ENCODE peak calls at places on chromosomes 6 and 20, in ten cellular contexts. V, Z, H, K, N, R, G, F, A and I are unnamed samples. For H3K4me1, the result is how much of the 10 kb centered on the place peaks cover.

GRCh38 chr20:46179811-46180326 is 61.8 kb downstream of the CD40 start:
- DNase-seq in F (no peak), Z (no peak), G (no peak), K (no peak), R (no peak), V (no peak), N (no peak), H (no peak), A (no peak), I (no peak)

GRCh38 chr6:62345962-62346689 is 60.1 kb upstream of the KHDRBS2 start:
- DNase-seq in K (no peak), A (no peak), V (no peak), H (no peak), F (no peak), R (no peak), Z (no peak), N (no peak), G (no peak), I (no peak)

GRCh38 chr6:157558487-157559200 is 177.7 kb downstream of the ZDHHC14 start:
- DNase-seq in Z (no peak), N (no peak), A (no peak), G (no peak), F (no peak), H (no peak), V (no peak), K (no peak), R (no peak), I (no peak)

GRCh38 chr20:32201296-32201976 is 6.1 kb downstream of the PLAGL2 start:
- DNase-seq in N (no peak), R (no peak), Z (no peak), H (no peak), A (no peak), F (no peak), K (no peak), V (no peak), G (no peak), I (no peak)

GRCh38 chr6:142518126-142518525 is 216.3 kb downstream of the ADGRG6 start:
- DNase-seq in A (no peak), H (no peak), G (no peak), V (no peak), N (no peak), R (no peak), K (no peak), F (no peak), Z (no peak), I (peak)

GRCh38 chr20:10322073-10323012 is 103.7 kb downstream of the SNAP25 start:
- DNase-seq in K (no peak), N (no peak), A (no peak), F (no peak), Z (no peak), H (no peak), R (no peak), G (no peak), V (no peak), I (no peak)

GRCh38 chr6:14337157-14337556 is 219.6 kb downstream of the CD83 start:
- DNase-seq in N (no peak), G (no peak), V (no peak), R (no peak), A (no peak), F (no peak), K (no peak), Z (peak), H (no peak), I (no peak)

GRCh38 chr6:5517781-5518180 is 256.5 kb downstream of the FARS2 start:
- DNase-seq in G (no peak), H (no peak), V (no peak), Z (no peak), K (no peak), F (peak), R (no peak), N (no peak), A (no peak), I (no peak)

GRCh38 chr6:159758031-159759001 is 3.5 kb upstream of the ACAT2 start:
- DNase-seq in A (no peak), V (no peak), G (no peak), R (no peak), Z (no peak), K (no peak), N (no peak), F (no peak), H (no peak), I (no peak)

GRCh38 chr6:147065786-147066185 is 138.4 kb upstream of the STXBP5 start:
- DNase-seq in F (no peak), Z (no peak), G (no peak), A (no peak), N (no peak), K (peak), V (no peak), R (no peak), H (no peak), I (no peak)

GRCh38 chr6:84583784-84584183 is 180.6 kb downstream of the TBX18 start:
- DNase-seq in K (no peak), V (no peak), F (no peak), R (no peak), N (no peak), Z (no peak), H (no peak), G (no peak), A (no peak), I (no peak)

GRCh38 chr6:167731216-167731615 is 95.5 kb upstream of the AFDN start:
- DNase-seq in R (no peak), A (no peak), N (peak), V (no peak), G (peak), H (no peak), F (no peak), Z (no peak), K (no peak), I (no peak)

GRCh38 chr6:43758617-43759050 is 11.4 kb upstream of the VEGFA start:
- DNase-seq in V (no peak), N (no peak), R (no peak), A (no peak), G (no peak), Z (no peak), K (no peak), H (no peak), F (no peak), I (no peak)

GRCh38 chr6:34084591-34085280 is 61.2 kb downstream of the GRM4 start:
- DNase-seq in H (no peak), F (no peak), Z (no peak), A (no peak), R (no peak), N (no peak), V (no peak), G (no peak), K (no peak), I (no peak)

GRCh38 chr20:17503501-17504325 is 27.5 kb downstream of the BFSP1 start:
- DNase-seq in F (no peak), G (no peak), K (no peak), H (no peak), V (no peak), R (no peak), Z (no peak), A (no peak), N (no peak), I (no peak)

GRCh38 chr20:17505664-17506517 is 25.3 kb downstream of the BFSP1 start:
- DNase-seq in H (no peak), F (peak), R (no peak), A (no peak), G (no peak), V (no peak), N (no peak), Z (peak), K (no peak), I (peak)

GRCh38 chr20:17504326-17504897 is 26.8 kb downstream of the BFSP1 start:
- DNase-seq in Z (no peak), R (no peak), F (no peak), N (no peak), A (no peak), G (no peak), K (no peak), H (no peak), V (no peak), I (no peak)

GRCh38 chr20:17507032-17507431 is 24.1 kb downstream of the BFSP1 start:
- DNase-seq in N (no peak), R (no peak), V (no peak), H (no peak), Z (no peak), F (no peak), K (no peak), A (no peak), G (no peak), I (no peak)

DNA sequence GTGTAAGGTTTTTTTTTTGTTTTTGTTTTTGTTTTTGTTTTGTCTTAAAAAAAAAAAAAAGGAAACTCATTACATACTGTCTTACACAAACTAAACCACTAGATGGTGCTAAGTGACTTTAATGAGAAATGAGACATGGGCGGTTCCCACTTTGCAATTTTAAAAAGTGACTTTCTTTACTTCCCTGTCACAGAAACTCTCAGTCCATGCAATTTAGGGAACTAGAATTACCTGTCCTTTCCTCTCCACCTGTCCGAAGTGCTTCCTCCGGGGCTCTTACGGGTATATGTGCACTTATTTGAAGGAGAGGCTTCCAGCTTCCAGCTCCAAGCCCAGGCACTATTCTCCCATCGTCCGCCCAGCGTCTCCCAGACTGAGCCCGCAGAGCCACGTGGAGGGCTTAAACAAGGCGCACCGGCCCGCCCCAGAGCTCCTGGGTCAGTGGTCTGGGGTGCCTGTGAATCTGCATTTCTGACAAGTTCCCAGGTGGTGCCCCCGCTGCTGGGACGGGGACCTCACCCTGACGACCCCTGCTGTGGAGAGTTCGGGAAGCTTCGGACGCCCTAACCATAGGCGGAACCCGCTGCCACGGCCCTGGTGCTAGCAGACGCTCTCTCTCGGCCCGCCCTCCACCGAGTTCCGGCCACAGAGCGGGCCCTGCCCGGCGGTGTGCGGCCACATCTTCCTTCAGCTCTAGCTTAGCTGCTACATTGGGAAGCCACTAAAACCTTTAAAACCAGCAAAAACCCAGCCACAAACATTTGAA is 26.1 kb downstream of the BFSP1 start:
- DNase-seq in R (no peak), V (peak), H (peak), A (no peak), Z (peak), N (peak), G (peak), F (peak), K (peak), I (no peak)
- H3K27ac ChIP-seq in R (no peak), V (no peak), H (no peak), A (no peak), Z (no peak), N (peak), G (no peak), F (peak), K (peak), I (no peak)

GRCh38 chr6:161104966-161105365 is 113.4 kb downstream of the MAP3K4 start:
- DNase-seq in G (no peak), A (no peak), H (no peak), F (no peak), V (no peak), K (no peak), N (no peak), R (no peak), Z (peak), I (no peak)
- H3K4me3 ChIP-seq in G (no peak), A (no peak), H (no peak), F (no peak), V (no peak), K (no peak), N (no peak), R (no peak), Z (no peak), I (no peak)

GRCh38 chr6:54877713-54878317 is 31.2 kb downstream of the FAM83B start:
- DNase-seq in K (no peak), V (no peak), F (no peak), R (no peak), N (no peak), G (no peak), Z (no peak), A (no peak), H (no peak), I (no peak)
- H3K4me1 ChIP-seq in K (under half), V (under half), F (under half), R (under half), N (under half), G (under half), Z (under half), A (under half), H (under half), I (under half)

GRCh38 chr6:89032599-89032998 is 48.0 kb upstream of the PNRC1 start:
- DNase-seq in H (no peak), R (no peak), A (no peak), K (no peak), V (no peak), F (no peak), Z (peak), N (no peak), G (no peak), I (no peak)

GRCh38 chr6:89035252-89036106 is 45.1 kb upstream of the PNRC1 start:
- DNase-seq in N (peak), Z (peak), A (peak), G (peak), K (peak), R (peak), F (no peak), V (peak), H (peak), I (peak)

GRCh38 chr6:89037156-89037900 is 43.2 kb upstream of the PNRC1 start:
- DNase-seq in G (no peak), K (no peak), A (no peak), F (no peak), R (no peak), H (no peak), Z (no peak), V (peak), N (no peak), I (no peak)

GRCh38 chr6:89028774-89029173 is 51.8 kb upstream of the PNRC1 start:
- DNase-seq in G (no peak), H (no peak), F (no peak), Z (no peak), V (no peak), A (no peak), R (no peak), K (no peak), N (no peak), I (no peak)

DNA sequence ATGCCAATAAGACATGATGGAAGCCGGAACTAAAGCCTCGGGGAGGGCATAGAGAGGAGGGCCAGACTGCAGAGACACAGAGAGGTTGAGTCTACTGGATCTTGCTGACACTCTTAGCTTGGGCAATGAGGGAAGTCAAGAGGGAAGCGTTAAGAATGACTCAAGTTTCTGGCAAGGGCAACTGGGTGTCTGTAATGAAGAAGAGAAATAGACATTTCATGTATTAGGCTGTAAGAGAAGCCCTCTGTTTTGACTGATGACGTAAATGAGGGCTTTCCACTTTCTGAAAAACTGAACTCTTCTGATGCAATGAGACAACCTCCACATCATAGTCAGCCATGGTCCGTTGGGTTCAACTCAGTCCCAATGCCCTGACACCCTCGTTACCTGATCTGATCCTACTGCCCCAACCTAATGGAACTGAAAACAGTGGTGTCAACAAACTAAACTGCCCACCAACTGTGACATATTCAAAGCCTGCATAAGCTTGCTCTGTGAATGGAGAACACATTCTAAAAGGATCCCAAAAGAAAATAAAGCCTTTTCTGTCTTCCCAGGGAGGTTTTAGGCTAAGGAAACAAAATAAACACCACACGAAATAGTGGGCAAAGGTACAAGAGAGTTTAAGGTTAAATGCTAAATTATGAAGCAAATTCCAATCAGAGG is 45.8 kb upstream of the PNRC1 start:
- DNase-seq in Z (peak), N (no peak), A (no peak), K (no peak), R (peak), F (no peak), H (peak), V (no peak), G (no peak), I (no peak)
- H3K27ac ChIP-seq in Z (peak), N (peak), A (peak), K (peak), R (peak), F (no peak), H (peak), V (peak), G (peak), I (no peak)

GRCh38 chr20:1721687-1722512 is 64.3 kb upstream of the SIRPG start:
- DNase-seq in K (peak), A (no peak), N (no peak), V (no peak), H (no peak), R (no peak), Z (no peak), F (no peak), G (no peak), I (no peak)

GRCh38 chr20:1722513-1723050 is 65.0 kb upstream of the SIRPG start:
- DNase-seq in K (no peak), N (no peak), V (no peak), F (no peak), Z (no peak), R (no peak), A (no peak), G (no peak), H (no peak), I (no peak)

GRCh38 chr20:1720845-1721475 is 63.4 kb upstream of the SIRPG start:
- DNase-seq in N (no peak), K (no peak), G (no peak), V (no peak), H (no peak), F (no peak), R (no peak), A (no peak), Z (no peak), I (no peak)

GRCh38 chr20:1720226-1720625 is 62.6 kb upstream of the SIRPG start:
- DNase-seq in N (no peak), H (no peak), A (no peak), Z (no peak), G (no peak), F (no peak), K (no peak), V (no peak), R (no peak), I (no peak)

DNA sequence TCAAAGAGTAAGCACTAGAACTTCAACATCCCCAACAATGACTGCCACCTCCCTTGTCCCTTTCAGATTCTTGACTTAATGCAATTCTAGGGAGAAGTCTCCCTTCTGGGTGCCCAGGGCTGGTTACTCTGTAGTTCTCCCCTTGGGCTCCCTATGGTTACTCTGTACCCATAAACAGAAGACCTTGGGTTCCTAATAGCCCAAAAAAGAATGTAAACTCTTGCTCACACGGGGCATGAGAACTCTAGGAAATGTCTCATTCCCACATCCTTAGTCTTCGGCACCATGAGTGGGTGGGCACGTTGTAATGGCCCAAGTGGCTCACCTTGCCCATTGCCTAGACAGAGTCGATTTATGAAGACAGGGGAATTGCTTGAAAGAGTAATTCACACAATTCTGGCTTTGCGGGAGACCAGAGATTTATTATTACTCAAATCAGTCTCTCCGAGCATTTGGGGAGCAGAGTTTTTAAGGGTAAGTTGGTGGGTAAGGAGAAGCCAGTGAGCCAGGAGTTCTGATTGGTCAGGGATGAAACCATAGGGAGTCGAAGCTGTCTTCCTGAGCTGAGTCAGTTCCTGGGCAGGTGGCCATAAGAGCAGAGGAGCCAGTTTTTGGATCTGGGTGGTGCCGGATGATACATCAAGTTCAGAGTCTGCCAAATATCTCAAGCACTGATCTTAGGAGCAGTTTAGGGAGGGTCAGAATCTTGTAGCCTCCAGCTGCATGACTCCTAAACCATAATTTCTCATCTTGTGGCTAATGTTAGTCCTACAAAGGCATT is 61.2 kb upstream of the SIRPG start:
- DNase-seq in V (peak), G (no peak), K (no peak), R (no peak), N (no peak), A (no peak), H (no peak), F (no peak), Z (peak), I (no peak)
- H3K4me3 ChIP-seq in V (no peak), G (no peak), K (no peak), R (no peak), N (no peak), A (no peak), H (no peak), F (no peak), Z (no peak), I (no peak)